ENCODE peak calls at places on chromosomes 5 and 9, in seven cellular contexts. T is cardiac muscle cell, B is uterus, O is cardiac fibroblast, L is IMR-90, M is dorsolateral prefrontal cortex, E is choroid plexus epithelial cell. S is an unnamed sample.

GRCh38 chr5:172603425-172603824 is 37.6 kb upstream of the NEURL1B start:
- DNase-seq in T (peak), B (peak), O (peak), L (peak), M (no peak), E (peak), S (peak)

GRCh38 chr5:173712609-173713176 is 96.2 kb upstream of the BOD1 start:
- DNase-seq in T (no peak), B (no peak), O (no peak), L (no peak), M (no peak), E (no peak), S (no peak)

GRCh38 chr9:36825179-36825578 is 208.9 kb downstream of the PAX5 start:
- DNase-seq in T (no peak), B (no peak), O (no peak), L (no peak), M (peak), E (no peak), S (no peak)

GRCh38 chr5:151456321-151456940 is 9.0 kb downstream of the SLC36A1 start:
- DNase-seq in T (no peak), B (no peak), O (no peak), L (no peak), M (no peak), E (no peak), S (no peak)

GRCh38 chr5:90613918-90614504 is 55.4 kb downstream of the ADGRV1 start:
- DNase-seq in T (no peak), B (no peak), O (no peak), L (no peak), M (no peak), E (no peak), S (no peak)

GRCh38 chr5:169628891-169629290 is 8.2 kb upstream of the DOCK2 start:
- DNase-seq in T (peak), B (no peak), O (peak), L (peak), M (no peak), E (peak), S (peak)

GRCh38 chr5:81552844-81553569 is 159.1 kb upstream of the ACOT12 start:
- DNase-seq in T (peak), B (no peak), O (peak), L (peak), M (no peak), E (no peak), S (no peak)

GRCh38 chr9:72424131-72424530 is 59.1 kb upstream of the ZFAND5 start:
- DNase-seq in T (no peak), B (no peak), O (no peak), L (no peak), M (no peak), E (no peak), S (no peak)

GRCh38 chr5:84130006-84130580 is 254.6 kb downstream of the EDIL3 start:
- DNase-seq in T (no peak), B (no peak), O (no peak), L (no peak), M (no peak), E (no peak), S (no peak)

GRCh38 chr5:34491251-34491620 is 164.9 kb upstream of the RAI14 start:
- DNase-seq in T (no peak), B (no peak), O (no peak), L (peak), M (no peak), E (no peak), S (no peak)

GRCh38 chr5:127072861-127073846 is at the start of gene C5orf63:
- DNase-seq in T (peak), B (peak), O (peak), L (peak), M (peak), E (peak), S (no peak)

GRCh38 chr5:29649321-29649720 is 1544.2 kb upstream of the CDH6 start:
- DNase-seq in T (no peak), B (no peak), O (no peak), L (no peak), M (no peak), E (no peak), S (no peak)
- H3K4me3 ChIP-seq in T (no peak), B (no peak), O (no peak), L (no peak), M (no peak), E (no peak), S (no peak)

GRCh38 chr9:133677126-133678010 is 41.2 kb downstream of the DBH start:
- DNase-seq in T (no peak), B (no peak), O (no peak), L (no peak), M (no peak), E (no peak), S (no peak)
- H3K4me3 ChIP-seq in T (no peak), B (no peak), O (no peak), L (no peak), M (no peak), E (no peak), S (no peak)

DNA sequence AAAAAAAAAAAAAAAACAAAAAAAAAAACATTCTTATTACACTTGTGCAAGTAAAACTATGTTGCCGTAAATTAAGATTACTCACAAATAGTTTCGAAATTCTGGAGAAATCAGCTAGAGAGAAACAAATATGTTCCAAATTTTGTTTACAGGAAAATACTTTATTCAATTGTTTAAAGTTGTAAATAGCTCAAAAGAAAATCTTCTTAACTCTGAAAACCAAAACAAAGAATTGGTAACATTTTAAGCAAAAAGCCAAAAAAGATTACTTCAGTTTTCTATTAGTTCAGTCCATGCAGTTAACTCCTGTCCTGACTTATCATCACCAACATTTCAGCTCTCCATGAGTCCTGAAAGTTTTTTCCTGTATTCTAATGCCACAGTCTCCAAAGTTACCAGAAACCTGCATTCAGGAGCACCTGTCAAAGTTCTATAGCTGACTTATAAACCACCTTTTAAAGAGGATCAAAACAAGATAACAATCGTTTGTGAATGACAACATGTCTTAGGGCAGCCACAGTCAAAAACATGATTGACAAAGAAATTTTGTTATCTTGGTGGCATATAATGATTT is 194.2 kb downstream of the RANBP17 start:
- DNase-seq in T (no peak), B (no peak), O (no peak), L (no peak), M (no peak), E (no peak), S (no peak)
- H3K4me3 ChIP-seq in T (no peak), B (no peak), O (no peak), L (no peak), M (no peak), E (no peak), S (no peak)

DNA sequence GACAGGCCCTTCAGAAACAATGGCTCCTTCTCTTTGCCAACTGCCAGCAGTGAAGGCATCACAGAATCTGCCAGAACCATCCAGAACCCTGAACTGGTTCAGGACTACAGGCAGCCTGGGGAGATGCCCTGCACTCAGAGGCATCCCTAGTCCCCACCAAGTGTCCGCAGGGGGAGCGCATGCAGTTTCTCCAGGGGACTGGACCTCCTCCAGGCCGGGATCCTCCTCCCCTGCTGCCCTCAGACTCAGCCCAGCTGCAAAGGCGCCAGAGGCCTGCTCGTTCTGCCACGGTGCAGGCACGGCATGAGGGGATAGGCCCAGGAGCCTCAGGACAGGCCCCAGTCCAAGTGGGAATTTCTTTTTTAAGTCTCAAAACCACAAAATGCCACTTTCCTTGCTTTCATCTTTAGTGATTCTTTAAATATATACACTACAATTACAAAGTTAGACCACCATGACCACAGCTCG is 72.0 kb downstream of the SEMA4D start:
- DNase-seq in T (no peak), B (no peak), O (no peak), L (no peak), M (peak), E (no peak), S (no peak)
- H3K4me3 ChIP-seq in T (no peak), B (no peak), O (no peak), L (no peak), M (no peak), E (no peak), S (no peak)

DNA sequence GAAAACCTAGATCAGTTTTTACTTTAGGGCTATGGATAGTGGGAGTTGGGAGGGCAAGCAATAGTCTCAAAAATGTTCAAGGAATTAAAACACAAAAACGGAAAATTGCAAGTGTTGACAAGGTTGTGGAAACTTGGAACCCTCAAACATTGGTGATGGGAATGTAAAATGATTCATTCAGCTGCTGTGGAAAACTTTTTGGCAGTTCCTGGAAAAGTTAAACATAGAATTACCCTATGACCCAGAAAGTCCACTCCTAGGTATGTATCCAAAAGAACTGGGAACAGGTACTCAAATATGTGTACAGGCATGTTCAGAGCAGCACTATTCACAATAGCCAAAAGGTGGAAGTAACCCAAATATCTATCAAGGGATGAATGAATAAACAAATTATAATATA is 1.2 kb upstream of the MSANTD3 start:
- DNase-seq in T (peak), B (no peak), O (peak), L (no peak), M (no peak), E (no peak), S (no peak)
- H3K4me3 ChIP-seq in T (no peak), B (no peak), O (no peak), L (no peak), M (no peak), E (no peak), S (no peak)

GRCh38 chr5:113201715-113202114 is 225.1 kb downstream of the DCP2 start:
- DNase-seq in T (peak), B (no peak), O (no peak), L (no peak), M (no peak), E (no peak), S (no peak)

GRCh38 chr5:113204525-113205161 is 228.0 kb downstream of the DCP2 start:
- DNase-seq in T (peak), B (peak), O (peak), L (peak), M (no peak), E (peak), S (no peak)

GRCh38 chr5:113205807-113206206 is 229.0 kb downstream of the TSSK1B start:
- DNase-seq in T (no peak), B (no peak), O (no peak), L (no peak), M (no peak), E (no peak), S (no peak)

GRCh38 chr5:113205323-113205722 is 228.7 kb downstream of the DCP2 start:
- DNase-seq in T (peak), B (no peak), O (no peak), L (no peak), M (no peak), E (peak), S (no peak)

GRCh38 chr5:113202904-113203716 is 226.5 kb downstream of the DCP2 start:
- DNase-seq in T (peak), B (no peak), O (peak), L (peak), M (no peak), E (peak), S (no peak)
- H3K4me3 ChIP-seq in T (peak), B (no peak), O (no peak), L (no peak), M (no peak), E (peak), S (no peak)

GRCh38 chr9:33677506-33677809 is 117.9 kb upstream of the PRSS3 start:
- DNase-seq in T (no peak), B (no peak), O (no peak), L (no peak), M (no peak), E (no peak), S (no peak)
- H3K4me3 ChIP-seq in T (peak), B (no peak), O (peak), L (peak), M (peak), E (peak), S (peak)

DNA sequence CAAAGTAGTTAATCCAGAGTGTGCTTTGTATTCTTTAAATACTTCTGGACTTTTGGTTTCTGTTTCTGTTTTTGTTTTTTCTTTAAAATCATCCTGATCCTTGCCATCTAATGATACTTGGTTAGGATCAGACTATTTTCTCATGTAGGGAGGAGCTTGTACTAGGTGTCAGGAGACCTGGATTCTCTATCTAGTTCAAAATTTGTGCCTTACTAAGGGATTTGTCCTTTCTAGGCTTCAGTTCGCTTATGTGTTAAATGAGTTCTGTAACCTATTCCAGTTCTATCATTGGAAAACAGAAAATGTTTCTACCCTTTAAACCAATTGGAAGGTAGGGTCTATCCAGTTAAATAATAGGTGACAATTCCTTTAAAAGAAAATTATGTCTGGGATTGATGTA is 3.3 kb upstream of the MEF2C start:
- DNase-seq in T (no peak), B (no peak), O (no peak), L (no peak), M (no peak), E (no peak), S (no peak)
- H3K4me3 ChIP-seq in T (no peak), B (peak), O (no peak), L (no peak), M (peak), E (no peak), S (no peak)

GRCh38 chr9:2559212-2560152 is 62.1 kb upstream of the VLDLR start:
- DNase-seq in T (peak), B (peak), O (peak), L (peak), M (peak), E (peak), S (peak)
- H3K4me3 ChIP-seq in T (no peak), B (no peak), O (no peak), L (no peak), M (no peak), E (no peak), S (no peak)

GRCh38 chr9:123697686-123698085 is 232.2 kb downstream of the DENND1A start:
- DNase-seq in T (no peak), B (no peak), O (no peak), L (no peak), M (no peak), E (no peak), S (no peak)

GRCh38 chr9:123702477-123702876 is 227.4 kb downstream of the DENND1A start:
- DNase-seq in T (no peak), B (no peak), O (no peak), L (no peak), M (no peak), E (no peak), S (no peak)
- H3K4me3 ChIP-seq in T (no peak), B (no peak), O (no peak), L (no peak), M (no peak), E (no peak), S (no peak)